ENCODE peak calls at places on chromosomes 4 and X, in ten cellular contexts. One of them, this sample, is unnamed.

GRCh38 chr4:123980736-123981285 is 584.2 kb downstream of the SPRY1 start:
- DNase-seq in breast epithelium: no peak
- DNase-seq in lung: no peak
- DNase-seq in spleen: no peak
- DNase-seq in uterus: no peak
- DNase-seq in hepatocyte: no peak
- DNase-seq in Panc1: no peak
- DNase-seq in heart left ventricle: no peak
- DNase-seq in PC-3: no peak
- DNase-seq in mammary epithelial cell: no peak
- DNase-seq in this sample: no peak

GRCh38 chr4:140851032-140851636 is 94.9 kb upstream of the TBC1D9 start:
- DNase-seq in breast epithelium: no peak
- DNase-seq in lung: peak; percentile 54
- DNase-seq in spleen: no peak
- DNase-seq in uterus: peak; percentile 57
- DNase-seq in hepatocyte: peak; percentile 80
- DNase-seq in Panc1: peak; percentile 41
- DNase-seq in heart left ventricle: peak; percentile 52
- DNase-seq in PC-3: peak; percentile 83
- DNase-seq in mammary epithelial cell: peak; percentile 45
- DNase-seq in this sample: no peak

GRCh38 chr4:166162327-166162726 is 289.3 kb downstream of the TLL1 start:
- DNase-seq in breast epithelium: no peak
- DNase-seq in lung: no peak
- DNase-seq in spleen: no peak
- DNase-seq in uterus: no peak
- DNase-seq in hepatocyte: no peak
- DNase-seq in Panc1: no peak
- DNase-seq in heart left ventricle: no peak
- DNase-seq in PC-3: no peak
- DNase-seq in mammary epithelial cell: no peak
- DNase-seq in this sample: no peak

GRCh38 chrX:88828011-88828410 is 81.0 kb downstream of the CPXCR1 start:
- DNase-seq in breast epithelium: no peak
- DNase-seq in lung: no peak
- DNase-seq in spleen: no peak
- DNase-seq in uterus: no peak
- DNase-seq in hepatocyte: no peak
- DNase-seq in Panc1: no peak
- DNase-seq in heart left ventricle: no peak
- DNase-seq in PC-3: no peak
- DNase-seq in mammary epithelial cell: no peak
- DNase-seq in this sample: no peak

GRCh38 chrX:149877157-149877556 is 3.8 kb upstream of the MAGEA8 start:
- DNase-seq in breast epithelium: no peak
- DNase-seq in lung: no peak
- DNase-seq in spleen: no peak
- DNase-seq in uterus: no peak
- DNase-seq in hepatocyte: no peak
- DNase-seq in Panc1: no peak
- DNase-seq in heart left ventricle: no peak
- DNase-seq in PC-3: peak; percentile 75
- DNase-seq in mammary epithelial cell: no peak
- DNase-seq in this sample: no peak

GRCh38 chr4:127997534-127998388 is 32.6 kb downstream of the ABHD18 start:
- DNase-seq in breast epithelium: no peak
- DNase-seq in lung: no peak
- DNase-seq in spleen: no peak
- DNase-seq in uterus: peak; percentile 18
- DNase-seq in hepatocyte: no peak
- DNase-seq in Panc1: peak; percentile 24
- DNase-seq in heart left ventricle: no peak
- DNase-seq in PC-3: peak; percentile 69
- DNase-seq in mammary epithelial cell: peak; percentile 52
- DNase-seq in this sample: no peak

GRCh38 chr4:157115613-157116340 is 39.8 kb downstream of the GLRB start:
- DNase-seq in breast epithelium: no peak
- DNase-seq in lung: no peak
- DNase-seq in spleen: no peak
- DNase-seq in uterus: no peak
- DNase-seq in hepatocyte: peak; percentile 9
- DNase-seq in Panc1: peak; percentile 7
- DNase-seq in heart left ventricle: no peak
- DNase-seq in PC-3: peak; percentile 60
- DNase-seq in mammary epithelial cell: peak; percentile 66
- DNase-seq in this sample: no peak

GRCh38 chrX:8815460-8816065 is 14.4 kb upstream of the FAM9A start:
- DNase-seq in breast epithelium: no peak
- DNase-seq in lung: no peak
- DNase-seq in spleen: no peak
- DNase-seq in uterus: no peak
- DNase-seq in hepatocyte: peak; percentile 66
- DNase-seq in Panc1: peak; percentile 36
- DNase-seq in heart left ventricle: no peak
- DNase-seq in PC-3: peak; percentile 82
- DNase-seq in mammary epithelial cell: peak; percentile 33
- DNase-seq in this sample: no peak

GRCh38 chr4:147362868-147363440 is 117.9 kb upstream of the EDNRA start:
- DNase-seq in breast epithelium: no peak
- DNase-seq in lung: peak; percentile 44
- DNase-seq in spleen: no peak
- DNase-seq in uterus: peak; percentile 86
- DNase-seq in hepatocyte: peak; percentile 66
- DNase-seq in Panc1: no peak
- DNase-seq in heart left ventricle: peak; percentile 80
- DNase-seq in PC-3: peak; percentile 43
- DNase-seq in mammary epithelial cell: peak; percentile 59
- DNase-seq in this sample: peak; percentile 75

GRCh38 chr4:4668355-4669210 is 126.7 kb upstream of the STX18 start:
- DNase-seq in breast epithelium: no peak
- DNase-seq in lung: no peak
- DNase-seq in spleen: no peak
- DNase-seq in uterus: no peak
- DNase-seq in hepatocyte: no peak
- DNase-seq in Panc1: no peak
- DNase-seq in heart left ventricle: no peak
- DNase-seq in PC-3: no peak
- DNase-seq in mammary epithelial cell: no peak
- DNase-seq in this sample: no peak

GRCh38 chrX:76014321-76014720 is 158.5 kb upstream of the PBDC1 start:
- DNase-seq in breast epithelium: no peak
- DNase-seq in lung: no peak
- DNase-seq in spleen: no peak
- DNase-seq in uterus: no peak
- DNase-seq in hepatocyte: no peak
- DNase-seq in Panc1: no peak
- DNase-seq in heart left ventricle: no peak
- DNase-seq in PC-3: no peak
- DNase-seq in mammary epithelial cell: no peak
- DNase-seq in this sample: no peak

GRCh38 chrX:66035667-66036066 is 4.2 kb downstream of the VSIG4 start:
- DNase-seq in breast epithelium: no peak
- DNase-seq in lung: no peak
- DNase-seq in spleen: no peak
- DNase-seq in uterus: no peak
- DNase-seq in hepatocyte: no peak
- DNase-seq in Panc1: no peak
- DNase-seq in heart left ventricle: no peak
- DNase-seq in PC-3: no peak
- DNase-seq in mammary epithelial cell: no peak
- DNase-seq in this sample: no peak

GRCh38 chrX:21708116-21708515 is 49.8 kb downstream of the SMPX start:
- DNase-seq in breast epithelium: no peak
- DNase-seq in lung: no peak
- DNase-seq in spleen: no peak
- DNase-seq in uterus: no peak
- DNase-seq in hepatocyte: no peak
- DNase-seq in Panc1: no peak
- DNase-seq in heart left ventricle: no peak
- DNase-seq in PC-3: peak; percentile 4
- DNase-seq in mammary epithelial cell: no peak
- DNase-seq in this sample: no peak

GRCh38 chr4:147816382-147817254 is 84.7 kb downstream of the ARHGAP10 start:
- DNase-seq in breast epithelium: no peak
- DNase-seq in lung: no peak
- DNase-seq in spleen: no peak
- DNase-seq in uterus: no peak
- DNase-seq in hepatocyte: no peak
- DNase-seq in Panc1: no peak
- DNase-seq in heart left ventricle: peak; percentile 48
- DNase-seq in PC-3: no peak
- DNase-seq in mammary epithelial cell: no peak
- DNase-seq in this sample: no peak

GRCh38 chr4:183860726-183861125 is 44.4 kb upstream of the STOX2 start:
- DNase-seq in breast epithelium: no peak
- DNase-seq in lung: no peak
- DNase-seq in spleen: no peak
- DNase-seq in uterus: no peak
- DNase-seq in hepatocyte: no peak
- DNase-seq in Panc1: no peak
- DNase-seq in heart left ventricle: no peak
- DNase-seq in PC-3: no peak
- DNase-seq in mammary epithelial cell: peak; percentile 35
- DNase-seq in this sample: no peak

GRCh38 chrX:47817421-47817820 is 19.3 kb upstream of the ZNF81 start:
- DNase-seq in breast epithelium: no peak
- DNase-seq in lung: no peak
- DNase-seq in spleen: no peak
- DNase-seq in uterus: no peak
- DNase-seq in hepatocyte: no peak
- DNase-seq in Panc1: no peak
- DNase-seq in heart left ventricle: no peak
- DNase-seq in PC-3: no peak
- DNase-seq in mammary epithelial cell: no peak
- DNase-seq in this sample: no peak
- H3K9me3 ChIP-seq in breast epithelium: no peaks in the 10 kb centered on the region
- H3K9me3 ChIP-seq in lung: no peaks in the 10 kb centered on the region
- H3K9me3 ChIP-seq in spleen: no peaks in the 10 kb centered on the region
- H3K9me3 ChIP-seq in uterus: no peaks in the 10 kb centered on the region
- H3K9me3 ChIP-seq in hepatocyte: no peaks in the 10 kb centered on the region
- H3K9me3 ChIP-seq in Panc1: no peaks in the 10 kb centered on the region
- H3K9me3 ChIP-seq in heart left ventricle: no peaks in the 10 kb centered on the region
- H3K9me3 ChIP-seq in PC-3: no peaks in the 10 kb centered on the region
- H3K9me3 ChIP-seq in mammary epithelial cell: peaks cover 4% of the 10 kb centered on the region
- H3K9me3 ChIP-seq in this sample: no peaks in the 10 kb centered on the region

GRCh38 chr4:7781361-7781760 is 158.3 kb downstream of the AFAP1 start:
- DNase-seq in breast epithelium: peak; percentile 15
- DNase-seq in lung: no peak
- DNase-seq in spleen: peak; percentile 65
- DNase-seq in uterus: no peak
- DNase-seq in hepatocyte: no peak
- DNase-seq in Panc1: no peak
- DNase-seq in heart left ventricle: peak; percentile 58
- DNase-seq in PC-3: no peak
- DNase-seq in mammary epithelial cell: no peak
- DNase-seq in this sample: peak; percentile 62
- H3K27ac ChIP-seq in breast epithelium: no peak overlapping the region
- H3K27ac ChIP-seq in lung: peak overlapping the region; percentile 77
- H3K27ac ChIP-seq in spleen: peak overlapping the region; percentile 78
- H3K27ac ChIP-seq in uterus: peak overlapping the region; percentile 66
- H3K27ac ChIP-seq in hepatocyte: no peak overlapping the region
- H3K27ac ChIP-seq in Panc1: no peak overlapping the region
- H3K27ac ChIP-seq in heart left ventricle: peak overlapping the region; percentile 62
- H3K27ac ChIP-seq in PC-3: no peak overlapping the region
- H3K27ac ChIP-seq in mammary epithelial cell: no peak overlapping the region
- H3K27ac ChIP-seq in this sample: peak overlapping the region; percentile 73

GRCh38 chrX:83759872-83760271 is 101.1 kb upstream of the CYLC1 start:
- DNase-seq in breast epithelium: no peak
- DNase-seq in lung: no peak
- DNase-seq in spleen: no peak
- DNase-seq in uterus: no peak
- DNase-seq in hepatocyte: peak; percentile 8
- DNase-seq in Panc1: no peak
- DNase-seq in heart left ventricle: no peak
- DNase-seq in PC-3: peak; percentile 36
- DNase-seq in mammary epithelial cell: no peak
- DNase-seq in this sample: no peak
- TF ChIP-seq CTCF in breast epithelium: no peak
- TF ChIP-seq CTCF in lung: no peak
- TF ChIP-seq CTCF in spleen: peak; percentile 4
- TF ChIP-seq CTCF in uterus: no peak
- TF ChIP-seq CTCF in hepatocyte: peak; percentile 41
- TF ChIP-seq CTCF in Panc1: peak; percentile 57
- TF ChIP-seq CTCF in heart left ventricle: no peak
- TF ChIP-seq CTCF in PC-3: peak; percentile 68
- TF ChIP-seq CTCF in mammary epithelial cell: peak; percentile 37
- TF ChIP-seq CTCF in this sample: no peak

GRCh38 chr4:7573692-7574091 is 139.0 kb upstream of the PSAPL1 start:
- DNase-seq in breast epithelium: no peak
- DNase-seq in lung: no peak
- DNase-seq in spleen: no peak
- DNase-seq in uterus: no peak
- DNase-seq in hepatocyte: no peak
- DNase-seq in Panc1: no peak
- DNase-seq in heart left ventricle: no peak
- DNase-seq in PC-3: no peak
- DNase-seq in mammary epithelial cell: no peak
- DNase-seq in this sample: no peak

GRCh38 chr4:7570156-7570778 is 135.5 kb upstream of the PSAPL1 start:
- DNase-seq in breast epithelium: no peak
- DNase-seq in lung: no peak
- DNase-seq in spleen: no peak
- DNase-seq in uterus: no peak
- DNase-seq in hepatocyte: no peak
- DNase-seq in Panc1: no peak
- DNase-seq in heart left ventricle: no peak
- DNase-seq in PC-3: no peak
- DNase-seq in mammary epithelial cell: no peak
- DNase-seq in this sample: no peak

GRCh38 chr4:7575426-7575825 is 140.7 kb upstream of the PSAPL1 start:
- DNase-seq in breast epithelium: no peak
- DNase-seq in lung: no peak
- DNase-seq in spleen: no peak
- DNase-seq in uterus: no peak
- DNase-seq in hepatocyte: no peak
- DNase-seq in Panc1: no peak
- DNase-seq in heart left ventricle: no peak
- DNase-seq in PC-3: no peak
- DNase-seq in mammary epithelial cell: no peak
- DNase-seq in this sample: no peak

GRCh38 chr4:7571736-7572135 is 137.0 kb upstream of the PSAPL1 start:
- DNase-seq in breast epithelium: no peak
- DNase-seq in lung: no peak
- DNase-seq in spleen: no peak
- DNase-seq in uterus: no peak
- DNase-seq in hepatocyte: no peak
- DNase-seq in Panc1: no peak
- DNase-seq in heart left ventricle: no peak
- DNase-seq in PC-3: no peak
- DNase-seq in mammary epithelial cell: no peak
- DNase-seq in this sample: no peak

DNA sequence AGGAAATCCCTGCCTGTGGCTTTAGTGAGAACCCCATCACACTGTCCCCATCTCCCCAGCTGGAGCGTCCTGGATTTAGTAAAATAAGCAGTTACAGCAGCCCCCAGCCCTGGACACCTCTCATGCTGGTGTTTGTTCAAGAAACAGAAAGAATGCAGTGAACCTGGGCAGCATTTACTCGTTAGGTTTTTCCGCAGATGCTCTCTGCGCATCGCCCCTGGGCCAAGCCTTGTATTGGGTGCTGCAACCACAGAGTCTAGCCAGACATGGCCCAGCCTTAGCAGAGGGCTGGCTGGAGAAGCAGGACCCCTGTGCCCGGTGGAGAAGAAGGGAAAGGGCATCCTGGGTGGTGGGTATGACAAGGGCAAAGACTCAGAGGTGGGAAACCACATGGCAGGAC is 136.3 kb upstream of the PSAPL1 start:
- DNase-seq in breast epithelium: no peak
- DNase-seq in lung: no peak
- DNase-seq in spleen: no peak
- DNase-seq in uterus: no peak
- DNase-seq in hepatocyte: no peak
- DNase-seq in Panc1: no peak
- DNase-seq in heart left ventricle: no peak
- DNase-seq in PC-3: no peak
- DNase-seq in mammary epithelial cell: no peak
- DNase-seq in this sample: no peak
- H3K9me3 ChIP-seq in breast epithelium: peaks cover 12% of the 10 kb centered on the region
- H3K9me3 ChIP-seq in lung: peaks cover 2% of the 10 kb centered on the region
- H3K9me3 ChIP-seq in spleen: peaks cover 4% of the 10 kb centered on the region
- H3K9me3 ChIP-seq in uterus: no peaks in the 10 kb centered on the region
- H3K9me3 ChIP-seq in hepatocyte: no peaks in the 10 kb centered on the region
- H3K9me3 ChIP-seq in Panc1: peaks cover 3% of the 10 kb centered on the region
- H3K9me3 ChIP-seq in heart left ventricle: peaks cover 8% of the 10 kb centered on the region
- H3K9me3 ChIP-seq in PC-3: peaks cover 2% of the 10 kb centered on the region
- H3K9me3 ChIP-seq in mammary epithelial cell: peaks cover 25% of the 10 kb centered on the region
- H3K9me3 ChIP-seq in this sample: no peaks in the 10 kb centered on the region

This sample was measured in sigmoid colon.